ENCODE peak calls at places on chromosomes 3 and 15, in five cellular contexts. One of them, this sample, is unnamed.

GRCh38 chr3:18740631-18741583 is 315.8 kb upstream of the SATB1 start:
- DNase-seq in PC-9: no peak
- DNase-seq in RWPE2: no peak
- DNase-seq in heart left ventricle: peak; percentile 11
- DNase-seq in breast epithelium: no peak
- DNase-seq in this sample: no peak

GRCh38 chr3:100811779-100812507 is 102.6 kb downstream of the TFG start:
- DNase-seq in PC-9: no peak
- DNase-seq in RWPE2: no peak
- DNase-seq in heart left ventricle: no peak
- DNase-seq in breast epithelium: no peak
- DNase-seq in this sample: no peak

GRCh38 chr15:40441736-40442531 is 1.2 kb downstream of the BAHD1 start:
- DNase-seq in PC-9: no peak
- DNase-seq in RWPE2: peak; percentile 72
- DNase-seq in heart left ventricle: no peak
- DNase-seq in breast epithelium: no peak
- DNase-seq in this sample: no peak

GRCh38 chr3:42190701-42191442 is 75.1 kb downstream of the CCK start:
- DNase-seq in PC-9: peak; percentile 45
- DNase-seq in RWPE2: no peak
- DNase-seq in heart left ventricle: peak; percentile 52
- DNase-seq in breast epithelium: peak; percentile 65
- DNase-seq in this sample: no peak

GRCh38 chr15:78207641-78208340 is 26.6 kb downstream of the ACSBG1 start:
- DNase-seq in PC-9: no peak
- DNase-seq in RWPE2: peak; percentile 66
- DNase-seq in heart left ventricle: no peak
- DNase-seq in breast epithelium: peak; percentile 27
- DNase-seq in this sample: no peak

GRCh38 chr15:73697033-73697467 is 12.9 kb downstream of the CD276 start:
- DNase-seq in PC-9: no peak
- DNase-seq in RWPE2: peak; percentile 98
- DNase-seq in heart left ventricle: peak; percentile 92
- DNase-seq in breast epithelium: no peak
- DNase-seq in this sample: peak; percentile 86

GRCh38 chr15:27956285-27956684 is 142.8 kb downstream of the OCA2 start:
- DNase-seq in PC-9: no peak
- DNase-seq in RWPE2: peak; percentile 87
- DNase-seq in heart left ventricle: no peak
- DNase-seq in breast epithelium: no peak
- DNase-seq in this sample: no peak

GRCh38 chr15:53808058-53808703 is 48.7 kb upstream of the WDR72 start:
- DNase-seq in PC-9: no peak
- DNase-seq in RWPE2: no peak
- DNase-seq in heart left ventricle: no peak
- DNase-seq in breast epithelium: no peak
- DNase-seq in this sample: no peak

GRCh38 chr3:41202834-41203345 is 3.6 kb downstream of the CTNNB1 start:
- DNase-seq in PC-9: peak; percentile 47
- DNase-seq in RWPE2: no peak
- DNase-seq in heart left ventricle: peak; percentile 19
- DNase-seq in breast epithelium: no peak
- DNase-seq in this sample: no peak

GRCh38 chr3:122635789-122636188 is 44.9 kb upstream of the PARP14 start:
- DNase-seq in PC-9: no peak
- DNase-seq in RWPE2: no peak
- DNase-seq in heart left ventricle: no peak
- DNase-seq in breast epithelium: no peak
- DNase-seq in this sample: no peak

GRCh38 chr3:40192628-40193027 is 116.9 kb upstream of the EIF1B start:
- DNase-seq in PC-9: no peak
- DNase-seq in RWPE2: no peak
- DNase-seq in heart left ventricle: no peak
- DNase-seq in breast epithelium: no peak
- DNase-seq in this sample: no peak

GRCh38 chr15:98076021-98076816 is 115.7 kb downstream of the ARRDC4 start:
- DNase-seq in PC-9: no peak
- DNase-seq in RWPE2: no peak
- DNase-seq in heart left ventricle: peak; percentile 48
- DNase-seq in breast epithelium: no peak
- DNase-seq in this sample: peak; percentile 35

GRCh38 chr3:65268411-65268810 is 580.6 kb upstream of the ADAMTS9 start:
- DNase-seq in PC-9: no peak
- DNase-seq in RWPE2: no peak
- DNase-seq in heart left ventricle: no peak
- DNase-seq in breast epithelium: no peak
- DNase-seq in this sample: no peak

GRCh38 chr15:43516185-43516584 is 1.2 kb upstream of the MAP1A start:
- DNase-seq in PC-9: no peak
- DNase-seq in RWPE2: no peak
- DNase-seq in heart left ventricle: peak; percentile 78
- DNase-seq in breast epithelium: no peak
- DNase-seq in this sample: peak; percentile 57

GRCh38 chr3:157301755-157302154 is 134.9 kb upstream of the PTX3 start:
- DNase-seq in PC-9: no peak
- DNase-seq in RWPE2: no peak
- DNase-seq in heart left ventricle: no peak
- DNase-seq in breast epithelium: no peak
- DNase-seq in this sample: no peak

GRCh38 chr3:72761410-72761809 is 86.8 kb downstream of the SHQ1 start:
- DNase-seq in PC-9: no peak
- DNase-seq in RWPE2: no peak
- DNase-seq in heart left ventricle: no peak
- DNase-seq in breast epithelium: no peak
- DNase-seq in this sample: no peak

GRCh38 chr3:175672119-175672689 is 813.1 kb downstream of the NAALADL2 start:
- DNase-seq in PC-9: no peak
- DNase-seq in RWPE2: no peak
- DNase-seq in heart left ventricle: no peak
- DNase-seq in breast epithelium: no peak
- DNase-seq in this sample: no peak

GRCh38 chr15:83854950-83855707 is 201.2 kb downstream of the ADAMTSL3 start:
- DNase-seq in PC-9: no peak
- DNase-seq in RWPE2: no peak
- DNase-seq in heart left ventricle: no peak
- DNase-seq in breast epithelium: no peak
- DNase-seq in this sample: no peak

GRCh38 chr3:122505676-122506075 is 9.1 kb downstream of the KPNA1 start:
- DNase-seq in PC-9: no peak
- DNase-seq in RWPE2: no peak
- DNase-seq in heart left ventricle: no peak
- DNase-seq in breast epithelium: no peak
- DNase-seq in this sample: no peak

GRCh38 chr15:83404143-83404542 is 43.0 kb upstream of the SH3GL3 start:
- DNase-seq in PC-9: no peak
- DNase-seq in RWPE2: no peak
- DNase-seq in heart left ventricle: peak; percentile 42
- DNase-seq in breast epithelium: no peak
- DNase-seq in this sample: peak; percentile 55

GRCh38 chr15:95937128-95937528 is 393.4 kb upstream of the NR2F2 start:
- DNase-seq in PC-9: no peak
- DNase-seq in RWPE2: no peak
- DNase-seq in heart left ventricle: no peak
- DNase-seq in breast epithelium: no peak
- DNase-seq in this sample: no peak

GRCh38 chr3:124824286-124824915 is 62.8 kb downstream of the ITGB5 start:
- DNase-seq in PC-9: peak; percentile 90
- DNase-seq in RWPE2: no peak
- DNase-seq in heart left ventricle: no peak
- DNase-seq in breast epithelium: no peak
- DNase-seq in this sample: no peak

GRCh38 chr15:64089553-64090280 is 3.9 kb downstream of the CIAO2A start:
- DNase-seq in PC-9: no peak
- DNase-seq in RWPE2: no peak
- DNase-seq in heart left ventricle: no peak
- DNase-seq in breast epithelium: no peak
- DNase-seq in this sample: no peak

GRCh38 chr15:64090527-64090926 is 3.1 kb downstream of the CIAO2A start:
- DNase-seq in PC-9: no peak
- DNase-seq in RWPE2: no peak
- DNase-seq in heart left ventricle: no peak
- DNase-seq in breast epithelium: no peak
- DNase-seq in this sample: no peak

GRCh38 chr15:64092864-64093626 is 593 bp downstream of the CIAO2A start:
- DNase-seq in PC-9: no peak
- DNase-seq in RWPE2: no peak
- DNase-seq in heart left ventricle: peak; percentile 43
- DNase-seq in breast epithelium: no peak
- DNase-seq in this sample: peak; percentile 46

GRCh38 chr15:64093627-64094417 is at the start of gene CIAO2A:
- DNase-seq in PC-9: peak; percentile 95
- DNase-seq in RWPE2: peak; percentile 99
- DNase-seq in heart left ventricle: peak; percentile 96
- DNase-seq in breast epithelium: peak; percentile 90
- DNase-seq in this sample: peak; percentile 92

DNA sequence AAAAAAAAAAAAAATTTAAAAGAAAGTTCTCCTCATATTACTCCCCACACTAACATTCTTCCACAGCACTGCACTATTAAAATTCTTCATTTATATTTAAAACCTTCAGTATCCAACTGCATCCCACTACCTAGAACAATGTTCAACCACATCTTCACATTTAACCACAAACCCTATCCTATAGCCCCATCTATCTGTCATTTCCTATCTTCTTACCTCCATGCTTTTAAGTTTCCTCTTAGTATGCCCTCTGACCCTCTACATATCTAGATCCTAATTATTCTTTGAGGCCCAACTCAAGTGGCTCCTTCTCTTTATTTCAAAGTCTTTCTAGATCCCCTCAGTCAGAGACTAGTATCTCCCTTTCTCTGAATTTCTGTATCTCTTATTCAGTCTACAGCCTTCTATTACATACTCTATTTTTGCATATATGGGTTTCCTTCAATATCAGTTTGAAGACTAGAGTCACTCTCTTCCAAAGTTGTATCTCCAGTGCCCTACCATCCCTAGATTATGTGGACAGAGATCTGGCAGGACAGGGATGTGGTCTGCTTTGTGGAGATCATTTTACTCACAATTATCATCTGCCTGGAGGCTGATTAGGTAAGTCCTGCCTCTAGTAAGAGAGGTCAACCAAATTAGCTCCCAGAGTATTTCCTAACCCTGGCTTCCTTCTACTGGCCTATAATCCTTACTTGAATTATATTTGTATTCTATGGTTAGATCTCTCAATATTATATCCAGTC is 1.4 kb downstream of the CIAO2A start:
- DNase-seq in PC-9: no peak
- DNase-seq in RWPE2: no peak
- DNase-seq in heart left ventricle: no peak
- DNase-seq in breast epithelium: no peak
- DNase-seq in this sample: no peak
- TF ChIP-seq CTCF in PC-9: no peak
- TF ChIP-seq CTCF in RWPE2: peak; percentile 46
- TF ChIP-seq CTCF in heart left ventricle: no peak
- TF ChIP-seq CTCF in breast epithelium: no peak
- TF ChIP-seq CTCF in this sample: no peak

DNA sequence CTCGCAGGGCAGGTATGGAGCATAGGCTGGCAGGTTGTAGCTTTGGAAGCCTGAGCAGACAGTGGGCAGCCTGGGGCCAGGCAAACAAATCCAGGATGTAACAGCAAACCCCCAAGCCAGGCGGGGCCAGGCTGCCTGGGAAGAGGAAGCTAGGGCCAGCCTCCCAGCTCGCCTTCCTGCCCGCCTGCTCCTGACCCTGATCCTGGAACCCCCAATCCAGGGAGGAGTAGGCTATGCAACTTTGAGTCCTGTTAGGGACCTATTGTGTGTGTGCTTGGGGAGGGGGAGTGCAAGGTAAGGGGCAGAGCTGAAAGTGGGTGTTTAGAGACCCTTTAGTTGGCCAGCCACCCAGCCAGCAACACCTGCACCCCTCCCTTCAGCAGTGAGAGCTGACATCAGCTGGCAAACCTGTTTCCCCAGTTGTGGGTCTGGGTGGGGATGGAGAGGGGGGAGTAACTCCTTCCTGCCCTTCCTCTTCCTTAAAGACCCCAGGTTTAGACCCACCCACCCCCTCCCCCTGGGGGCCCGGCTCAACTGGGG is 2.5 kb downstream of the NBEAL2 start:
- DNase-seq in PC-9: peak; percentile 68
- DNase-seq in RWPE2: no peak
- DNase-seq in heart left ventricle: no peak
- DNase-seq in breast epithelium: peak; percentile 76
- DNase-seq in this sample: peak; percentile 47
- H3K4me1 ChIP-seq in PC-9: peaks cover 48% of the 10 kb centered on the region
- H3K4me1 ChIP-seq in RWPE2: peaks cover 46% of the 10 kb centered on the region
- H3K4me1 ChIP-seq in heart left ventricle: peaks cover 18% of the 10 kb centered on the region
- H3K4me1 ChIP-seq in breast epithelium: peaks cover 19% of the 10 kb centered on the region
- H3K4me1 ChIP-seq in this sample: peaks cover 66% of the 10 kb centered on the region

GRCh38 chr15:57867970-57868791 is 161.7 kb downstream of the POLR2M start:
- DNase-seq in PC-9: no peak
- DNase-seq in RWPE2: no peak
- DNase-seq in heart left ventricle: no peak
- DNase-seq in breast epithelium: no peak
- DNase-seq in this sample: no peak
- H3K27ac ChIP-seq in PC-9: no peak overlapping the region
- H3K27ac ChIP-seq in RWPE2: no peak overlapping the region
- H3K27ac ChIP-seq in heart left ventricle: no peak overlapping the region
- H3K27ac ChIP-seq in breast epithelium: no peak overlapping the region
- H3K27ac ChIP-seq in this sample: no peak overlapping the region

DNA sequence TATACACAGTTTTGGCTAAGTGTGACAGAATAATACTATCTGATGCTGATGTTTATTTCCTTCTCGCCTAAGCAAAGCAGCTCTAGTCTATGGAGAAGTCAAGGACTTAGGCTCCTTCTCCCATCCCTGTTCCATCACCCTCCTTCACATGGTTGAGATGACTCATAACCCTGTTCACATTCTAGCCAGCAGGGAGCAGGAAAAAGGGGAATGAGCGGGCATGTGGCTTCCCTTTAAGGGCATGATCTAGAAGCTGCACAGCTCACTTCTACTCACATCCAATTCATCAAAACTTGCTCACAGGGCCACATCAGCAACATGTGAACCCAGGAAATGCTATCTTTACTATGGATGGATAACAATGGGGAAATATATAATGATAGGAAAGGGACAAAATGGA is 40.9 kb downstream of the CBLB start:
- DNase-seq in PC-9: no peak
- DNase-seq in RWPE2: no peak
- DNase-seq in heart left ventricle: no peak
- DNase-seq in breast epithelium: no peak
- DNase-seq in this sample: no peak
- TF ChIP-seq CTCF in PC-9: no peak
- TF ChIP-seq CTCF in RWPE2: peak; percentile 22
- TF ChIP-seq CTCF in heart left ventricle: no peak
- TF ChIP-seq CTCF in breast epithelium: no peak
- TF ChIP-seq CTCF in this sample: peak; percentile 39